ENCODE peak calls at places on chromosomes 1 and 21, in six cellular contexts. N is stimulated activated CD4-positive, alpha-beta T cell treated with anti-CD3 and anti-CD28 coated beads, Interleukin-2, amount 100 ng/mL, for 48 hours; I is amniotic stem cell; B is activated CD8-positive, alpha-beta memory T cell treated with anti-CD3 and anti-CD28 coated beads for 1 hour; D is activated T-helper 2 cell treated with anti-CD3 and anti-CD28 coated beads, Interferon-gamma antibody, Interleukin-2, Interleukin-4, amounts not matched to agents 10 μg/mL and 5 μg/mL and 100 μg/mL, durations not matched to agents 14 hours and 24 hours and 36 hours; X is GM18507. V is an unnamed sample.

GRCh38 chr1:16189921-16190499 is 22.4 kb downstream of the ARHGEF19 start:
- DNase-seq in N (no peak), I (no peak), B (no peak), D (no peak), X (no peak), V (peak)

GRCh38 chr1:26168410-26169167 is at the start of gene C1orf232:
- DNase-seq in N (no peak), I (no peak), B (no peak), D (no peak), X (no peak), V (peak)

GRCh38 chr1:244218220-244218619 is 167.1 kb downstream of the ZBTB18 start:
- DNase-seq in N (no peak), I (no peak), B (no peak), D (no peak), X (no peak), V (no peak)

GRCh38 chr1:43530483-43531452 is at the start of gene PTPRF:
- DNase-seq in N (peak), I (no peak), B (no peak), D (no peak), X (no peak), V (peak)

GRCh38 chr1:67722292-67722944 is 37.4 kb downstream of the GADD45A start:
- DNase-seq in N (no peak), I (no peak), B (no peak), D (no peak), X (no peak), V (peak)

GRCh38 chr21:33112151-33112550 is 42.2 kb downstream of the OLIG1 start:
- DNase-seq in N (no peak), I (no peak), B (no peak), D (no peak), X (no peak), V (peak)

GRCh38 chr1:103461171-103462105 is 64.1 kb upstream of the RNPC3 start:
- DNase-seq in N (no peak), I (no peak), B (no peak), D (no peak), X (no peak), V (peak)

GRCh38 chr1:111956155-111956817 is 33.2 kb downstream of the KCND3 start:
- DNase-seq in N (no peak), I (no peak), B (no peak), D (no peak), X (no peak), V (no peak)

GRCh38 chr1:110136911-110137310 is 13.4 kb upstream of the SLC6A17 start:
- DNase-seq in N (no peak), I (no peak), B (no peak), D (peak), X (no peak), V (peak)

GRCh38 chr1:119674835-119675289 is 26.8 kb upstream of the ZNF697 start:
- DNase-seq in N (no peak), I (peak), B (no peak), D (peak), X (no peak), V (no peak)

GRCh38 chr21:40386301-40386911 is 460.6 kb downstream of the DSCAM start:
- DNase-seq in N (peak), I (peak), B (no peak), D (peak), X (no peak), V (peak)

GRCh38 chr21:31872452-31873274 is at the start of gene HUNK:
- DNase-seq in N (no peak), I (peak), B (no peak), D (no peak), X (no peak), V (peak)

GRCh38 chr1:179883739-179884138 is 1.7 kb downstream of the TOR1AIP1 start:
- DNase-seq in N (peak), I (no peak), B (peak), D (peak), X (no peak), V (peak)

GRCh38 chr1:234912541-234913312 is 215.9 kb downstream of the TOMM20 start:
- DNase-seq in N (no peak), I (no peak), B (no peak), D (no peak), X (no peak), V (no peak)

GRCh38 chr1:19657511-19657910 is 7.2 kb upstream of the HTR6 start:
- DNase-seq in N (no peak), I (no peak), B (no peak), D (no peak), X (no peak), V (no peak)

GRCh38 chr1:1144122-1144842 is 28.4 kb upstream of the C1orf159 start:
- DNase-seq in N (peak), I (no peak), B (peak), D (peak), X (no peak), V (peak)

GRCh38 chr1:184061396-184062003 is 10.0 kb downstream of the TSEN15 start:
- DNase-seq in N (no peak), I (no peak), B (no peak), D (no peak), X (no peak), V (no peak)

GRCh38 chr1:229717774-229718173 is 91.7 kb downstream of the URB2 start:
- DNase-seq in N (no peak), I (no peak), B (no peak), D (no peak), X (no peak), V (peak)

V was measured in DMS53.